ENCODE peak calls at places on chromosomes 1 and 21, in four cellular contexts. Z is astrocyte of the spinal cord, K is IMR-90, I is right lobe of liver. B is an unnamed sample.
A peak's percentile ranks its signal among the peaks of the same experiment; 100 is the strongest.

GRCh38 chr1:155263067-155263466 is 907 bp upstream of the SCAMP3 start:
- DNase-seq in Z (no peak), K (no peak), I (no peak), B (no peak)

GRCh38 chr1:12472798-12473551 is 145.0 kb downstream of the DHRS3 start:
- DNase-seq in Z (no peak), K (no peak), I (no peak), B (no peak)

GRCh38 chr1:243598433-243598832 is 251.6 kb downstream of the AKT3 start:
- DNase-seq in Z (peak; percentile 80), K (peak; percentile 93), I (no peak), B (peak; percentile 66)

GRCh38 chr1:151512801-151513625 is 1.8 kb downstream of the CGN start:
- DNase-seq in Z (no peak), K (no peak), I (peak; percentile 33), B (no peak)

GRCh38 chr1:100721502-100722205 is 2.1 kb downstream of the VCAM1 start:
- DNase-seq in Z (peak; percentile 87), K (peak; percentile 96), I (peak; percentile 25), B (peak; percentile 94)

GRCh38 chr1:242199861-242200458 is 201.1 kb upstream of the MAP1LC3C start:
- DNase-seq in Z (no peak), K (no peak), I (no peak), B (no peak)

GRCh38 chr1:35031103-35031452 is 667 bp downstream of the ZMYM6 start:
- DNase-seq in Z (peak; percentile 57), K (peak; percentile 49), I (no peak), B (peak; percentile 56)

GRCh38 chr1:88892146-88892877 is 945 bp upstream of the GTF2B start:
- DNase-seq in Z (peak; percentile 60), K (peak; percentile 56), I (no peak), B (peak; percentile 72)

GRCh38 chr1:175902281-175902680 is 158.9 kb upstream of the TNR start:
- DNase-seq in Z (no peak), K (no peak), I (no peak), B (no peak)

GRCh38 chr1:230857077-230857476 is 11.2 kb downstream of the C1orf198 start:
- DNase-seq in Z (peak; percentile 84), K (peak; percentile 78), I (no peak), B (no peak)

GRCh38 chr1:229229137-229229720 is 41.7 kb upstream of the RAB4A start:
- DNase-seq in Z (no peak), K (no peak), I (no peak), B (no peak)

GRCh38 chr1:218763538-218763937 is 410.1 kb upstream of the LYPLAL1 start:
- DNase-seq in Z (no peak), K (no peak), I (no peak), B (no peak)

GRCh38 chr21:25638634-25639166 is 358 bp upstream of the JAM2 start:
- DNase-seq in Z (peak; percentile 14), K (peak; percentile 27), I (no peak), B (peak; percentile 54)

GRCh38 chr21:45443595-45444181 is 38.7 kb downstream of the COL18A1 start:
- DNase-seq in Z (no peak), K (no peak), I (peak; percentile 46), B (no peak)

GRCh38 chr1:49240709-49241221 is 464.1 kb upstream of the BEND5 start:
- DNase-seq in Z (no peak), K (no peak), I (no peak), B (no peak)

GRCh38 chr1:26283226-26283853 is 3.5 kb downstream of the SH3BGRL3 start:
- DNase-seq in Z (no peak), K (no peak), I (no peak), B (no peak)

GRCh38 chr1:26286064-26286416 is 6.2 kb downstream of the SH3BGRL3 start:
- DNase-seq in Z (no peak), K (no peak), I (no peak), B (no peak)

GRCh38 chr1:26283871-26284596 is 4.1 kb downstream of the SH3BGRL3 start:
- DNase-seq in Z (no peak), K (no peak), I (no peak), B (no peak)

GRCh38 chr1:26285366-26286063 is 5.6 kb downstream of the SH3BGRL3 start:
- DNase-seq in Z (no peak), K (no peak), I (peak; percentile 49), B (no peak)

DNA sequence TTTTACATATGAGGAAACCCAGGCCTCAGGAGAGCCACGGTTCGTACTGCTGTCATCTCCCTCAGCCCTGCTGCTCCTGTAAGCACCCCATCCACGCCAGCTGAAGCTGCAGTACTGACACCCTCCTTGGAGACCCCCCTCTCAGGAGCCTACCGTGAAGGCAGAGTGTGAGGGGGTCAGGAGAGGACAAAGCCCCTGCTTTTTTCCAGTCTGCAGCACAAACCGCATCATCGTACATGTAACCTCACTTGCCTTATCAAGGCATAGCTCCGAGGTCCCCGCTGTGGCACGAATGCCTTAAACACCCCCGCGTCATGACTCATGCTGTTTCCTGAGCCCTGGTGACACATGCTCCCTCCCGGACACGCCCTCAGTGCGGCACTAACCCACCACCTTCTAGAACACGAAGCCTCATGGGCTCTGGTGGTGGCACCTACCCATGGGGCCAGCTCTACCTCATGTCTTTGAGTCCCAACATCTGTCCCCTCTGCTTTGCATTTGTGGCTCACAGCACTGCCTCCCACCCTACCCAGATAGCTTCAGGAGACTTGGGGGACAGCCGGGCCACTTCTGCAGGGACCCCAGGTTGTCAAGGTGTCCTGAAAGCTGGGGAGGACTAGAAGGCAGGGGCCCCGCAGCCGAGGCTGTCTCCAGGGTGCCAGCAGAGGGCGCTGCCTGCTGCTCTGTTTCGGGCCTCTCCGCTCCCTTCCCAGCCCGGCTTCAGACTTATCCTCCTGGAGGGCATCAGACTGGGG is 4.9 kb downstream of the SH3BGRL3 start:
- DNase-seq in Z (peak; percentile 92), K (peak; percentile 97), I (peak; percentile 65), B (peak; percentile 90)
- TF ChIP-seq CTCF in Z (peak; percentile 86), K (peak; percentile 59), I (peak; percentile 69), B (peak; percentile 79)

DNA sequence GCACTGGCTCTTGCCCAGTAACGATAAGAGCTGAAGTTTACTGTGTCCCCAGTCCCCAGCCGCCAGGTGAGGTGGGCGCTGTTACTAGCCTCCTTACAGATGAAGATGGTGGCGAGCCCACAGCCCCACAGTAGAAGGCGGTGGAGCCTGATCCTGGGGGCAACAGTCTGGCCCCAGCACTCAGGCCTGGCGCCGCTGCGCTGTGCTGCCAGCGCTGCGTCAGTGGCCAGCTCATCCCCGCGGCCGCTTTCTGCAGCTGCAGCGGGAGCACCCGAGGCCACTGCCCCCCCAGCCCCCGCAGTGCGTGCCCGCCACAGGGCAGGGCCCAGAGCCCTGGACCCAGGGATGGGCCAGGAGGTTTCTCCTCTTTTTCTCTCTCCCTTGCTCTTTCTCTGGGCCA is 13.3 kb downstream of the H6PD start:
- DNase-seq in Z (no peak), K (no peak), I (peak; percentile 35), B (no peak)
- H3K4me3 ChIP-seq in Z (no peak overlapping the region), K (no peak overlapping the region), I (no peak overlapping the region), B (no peak overlapping the region)

DNA sequence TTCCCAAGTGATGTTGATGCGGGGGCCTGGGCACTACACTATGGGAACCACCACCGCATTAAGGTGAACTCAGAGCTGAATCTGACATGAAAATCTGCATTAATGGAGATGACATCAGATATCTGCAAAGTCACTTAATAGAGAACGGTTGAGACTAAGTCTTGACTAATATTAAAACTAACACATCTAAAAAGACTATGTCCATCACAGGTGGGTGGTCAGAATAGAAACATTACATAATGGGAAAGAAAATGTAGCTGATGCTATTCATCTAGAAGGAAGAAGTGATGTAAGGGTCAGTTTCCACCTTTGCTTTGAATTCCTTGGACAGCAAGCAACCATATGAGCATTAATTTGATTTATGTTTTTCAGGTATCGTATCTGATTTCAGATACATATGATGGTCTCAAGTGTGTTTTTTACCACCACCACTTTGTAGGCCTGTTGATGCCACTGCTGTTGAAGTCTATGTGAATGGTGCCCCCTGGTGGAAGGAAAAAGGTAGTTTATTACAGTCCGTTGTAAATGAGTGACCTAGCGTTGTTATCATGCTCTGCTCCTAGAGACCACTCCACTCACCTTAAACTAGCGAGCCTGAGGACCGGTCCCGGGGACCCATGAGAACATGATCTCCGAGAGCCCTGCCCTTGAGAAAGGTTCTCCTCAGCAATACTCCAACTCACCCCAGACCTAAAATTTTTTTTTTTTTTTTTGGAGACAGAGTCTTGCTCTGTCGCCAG is 73.5 kb downstream of the BACH1 start:
- DNase-seq in Z (peak; percentile 83), K (peak; percentile 84), I (no peak), B (peak; percentile 91)
- TF ChIP-seq CTCF in Z (peak; percentile 59), K (peak; percentile 82), I (peak; percentile 72), B (peak; percentile 60)

DNA sequence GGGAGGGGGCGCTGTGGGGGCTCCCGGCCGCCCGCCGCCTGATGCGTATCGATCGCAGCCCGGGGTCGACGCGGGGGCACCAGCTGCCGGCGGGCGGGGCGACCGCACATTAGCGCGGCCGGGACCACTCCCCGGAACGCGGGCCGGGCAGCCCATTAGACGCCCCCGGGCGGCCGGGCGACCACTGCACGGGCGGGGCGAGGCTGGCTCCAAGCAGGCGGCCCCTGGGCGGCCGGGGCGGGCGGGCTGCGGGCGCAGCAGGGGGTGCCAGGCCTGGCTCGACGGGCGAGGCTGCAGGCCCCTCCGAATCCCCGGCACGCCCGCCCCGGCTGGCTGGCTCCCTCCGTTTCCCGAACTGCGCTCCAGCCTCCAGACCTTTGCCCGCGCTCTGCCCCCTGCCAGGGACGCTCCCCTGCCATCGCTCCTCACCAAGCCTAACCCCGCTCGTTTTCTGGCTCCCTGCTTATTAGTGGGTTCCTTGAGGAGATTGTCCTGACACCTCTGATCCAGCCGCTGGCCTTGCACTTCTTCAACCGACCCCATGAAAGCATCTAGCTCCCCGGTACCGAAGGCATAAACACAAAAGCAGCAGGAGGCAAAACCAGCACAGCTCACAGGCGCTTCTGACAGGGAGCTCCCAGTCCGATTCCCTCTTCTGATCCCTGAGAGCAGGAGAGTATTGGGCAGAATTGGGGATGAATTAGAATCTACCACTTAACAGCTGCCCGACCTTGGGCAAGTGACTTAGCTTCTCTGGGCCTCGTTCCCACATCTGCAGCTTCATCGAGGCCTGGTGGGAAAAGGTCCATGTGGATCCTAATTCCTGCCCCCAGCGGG is 92.6 kb upstream of the CASZ1 start:
- DNase-seq in Z (no peak), K (no peak), I (no peak), B (no peak)
- H3K4me3 ChIP-seq in Z (no peak overlapping the region), K (no peak overlapping the region), I (no peak overlapping the region), B (no peak overlapping the region)

GRCh38 chr1:226220473-226221189 is 2.8 kb upstream of the MIXL1 start:
- DNase-seq in Z (no peak), K (no peak), I (no peak), B (no peak)
- TF ChIP-seq CTCF in Z (no peak), K (no peak), I (no peak), B (no peak)

GRCh38 chr1:201501812-201502510 is 5.0 kb downstream of the CSRP1 start:
- DNase-seq in Z (no peak), K (no peak), I (peak; percentile 69), B (no peak)
- H3K4me3 ChIP-seq in Z (no peak overlapping the region), K (no peak overlapping the region), I (no peak overlapping the region), B (no peak overlapping the region)

GRCh38 chr1:224434447-224435317 is at the start of gene WDR26:
- DNase-seq in Z (peak; percentile 74), K (peak; percentile 80), I (peak; percentile 83), B (peak; percentile 70)
- TF ChIP-seq CTCF in Z (peak; percentile 8), K (peak; percentile 8), I (no peak), B (no peak)

DNA sequence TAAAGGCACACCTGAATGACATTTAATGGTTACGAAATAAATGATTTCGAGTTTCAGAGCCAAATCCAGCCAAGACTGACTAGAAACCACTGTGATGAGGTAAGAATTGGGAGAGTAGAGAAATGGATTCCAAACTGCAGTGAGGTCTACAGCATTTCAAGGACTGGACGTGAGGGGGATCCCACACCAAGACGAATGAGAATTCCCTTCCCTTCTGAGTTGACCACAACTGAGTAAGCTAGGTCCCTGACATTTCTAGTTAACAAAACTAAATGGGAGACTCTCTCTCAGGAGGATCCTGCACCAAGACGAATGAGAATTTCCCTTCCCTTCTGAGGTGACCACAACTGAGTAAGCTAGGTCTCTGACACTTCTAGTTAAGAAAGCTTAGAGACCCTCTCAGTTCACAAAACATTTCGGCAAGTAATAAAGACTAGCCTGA is 1.6 kb upstream of the SPATA1 start:
- DNase-seq in Z (peak; percentile 79), K (peak; percentile 83), I (no peak), B (peak; percentile 75)
- H3K4me3 ChIP-seq in Z (peak overlapping the region; percentile 93), K (peak overlapping the region; percentile 92), I (peak overlapping the region; percentile 85), B (peak overlapping the region; percentile 89)